ENCODE peak calls at places on chromosomes 3 and 15, in ten cellular contexts. A is heart left ventricle, P is Caco-2, T is psoas muscle, M is K562, H is fibroblast of lung, G is brain microvascular endothelial cell, D is BE2C, E is Karpas-422, C is ovary. Y is an unnamed sample. For H3K36me3, the result is how much of the 10 kb centered on the place peaks cover.

GRCh38 chr3:63192248-63192647 is 85.9 kb upstream of the SYNPR start:
- DNase-seq in E (no peak), D (no peak), P (no peak), M (no peak), A (no peak), H (no peak), T (no peak), C (no peak), G (no peak), Y (no peak)

GRCh38 chr3:117936159-117936558 is 1098.5 kb downstream of the IGSF11 start:
- DNase-seq in A (no peak), M (no peak), G (no peak), T (no peak), C (no peak), H (no peak), P (no peak), D (no peak), E (no peak), Y (no peak)

GRCh38 chr3:64329037-64329436 is 103.8 kb upstream of the PRICKLE2 start:
- DNase-seq in A (no peak), C (no peak), M (no peak), D (no peak), E (peak), T (no peak), H (no peak), G (no peak), P (no peak), Y (no peak)

GRCh38 chr15:89328398-89329254 is 6.0 kb downstream of the POLG start:
- DNase-seq in P (no peak), G (no peak), C (no peak), T (no peak), E (no peak), M (no peak), D (no peak), A (no peak), H (no peak), Y (no peak)

GRCh38 chr3:18898911-18899310 is 249.4 kb upstream of the KCNH8 start:
- DNase-seq in M (no peak), C (no peak), T (no peak), G (no peak), E (no peak), H (no peak), P (no peak), D (no peak), A (no peak), Y (no peak)

GRCh38 chr3:48655586-48655985 is 7.1 kb downstream of the CELSR3 start:
- DNase-seq in C (no peak), M (no peak), P (no peak), T (no peak), E (peak), A (no peak), G (no peak), H (no peak), D (no peak), Y (no peak)

GRCh38 chr3:179853176-179853575 is 183.6 kb downstream of the PEX5L start:
- DNase-seq in P (no peak), E (no peak), D (no peak), G (peak), H (peak), C (peak), A (peak), M (no peak), T (no peak), Y (no peak)

GRCh38 chr3:52481819-52482521 is 13.2 kb upstream of the STAB1 start:
- DNase-seq in P (peak), A (no peak), G (no peak), E (no peak), T (peak), C (peak), D (peak), H (peak), M (peak), Y (peak)

GRCh38 chr15:78681306-78682012 is 40.4 kb upstream of the CHRNB4 start:
- DNase-seq in M (no peak), P (no peak), D (peak), H (no peak), E (no peak), C (no peak), G (no peak), T (no peak), A (no peak), Y (no peak)

GRCh38 chr15:81160312-81161214 is 26.5 kb downstream of the CFAP161 start:
- DNase-seq in C (peak), D (peak), G (peak), P (no peak), M (no peak), T (peak), E (no peak), A (peak), H (peak), Y (no peak)

GRCh38 chr15:31427411-31427810 is 100.8 kb downstream of the KLF13 start:
- DNase-seq in D (no peak), E (no peak), H (peak), G (no peak), M (no peak), P (no peak), T (no peak), A (no peak), C (no peak), Y (no peak)

GRCh38 chr3:97680696-97681095 is 83.9 kb upstream of the ARL6 start:
- DNase-seq in M (no peak), T (no peak), G (no peak), H (no peak), E (no peak), A (no peak), P (no peak), C (no peak), D (no peak), Y (no peak)

GRCh38 chr3:115321396-115321795 is 174.3 kb upstream of the ZBTB20 start:
- DNase-seq in P (no peak), C (no peak), M (no peak), A (no peak), D (peak), H (peak), T (no peak), E (no peak), G (peak), Y (no peak)

GRCh38 chr3:132554437-132554836 is 42.6 kb upstream of the ACKR4 start:
- DNase-seq in P (no peak), D (no peak), E (no peak), C (peak), G (peak), A (no peak), T (no peak), M (no peak), H (peak), Y (no peak)

GRCh38 chr3:145124886-145125285 is 1036.1 kb downstream of the PLOD2 start:
- DNase-seq in G (no peak), D (no peak), M (no peak), T (no peak), P (no peak), E (no peak), H (no peak), A (no peak), C (no peak), Y (no peak)

GRCh38 chr3:136804164-136804563 is 14.8 kb upstream of the SLC35G2 start:
- DNase-seq in E (no peak), A (no peak), T (no peak), P (no peak), M (no peak), D (no peak), C (no peak), G (no peak), H (no peak), Y (no peak)

GRCh38 chr15:82697735-82698407 is 11.8 kb downstream of the AP3B2 start:
- DNase-seq in H (no peak), P (no peak), G (no peak), D (no peak), A (no peak), E (no peak), C (no peak), M (no peak), T (no peak), Y (no peak)

GRCh38 chr3:156553705-156554356 is 1.1 kb downstream of the SSR3 start:
- DNase-seq in E (peak), T (no peak), H (peak), D (no peak), M (no peak), G (peak), A (no peak), P (peak), C (no peak), Y (no peak)

GRCh38 chr15:98684441-98684840 is 36.1 kb downstream of the IGF1R start:
- DNase-seq in C (no peak), G (no peak), H (peak), E (no peak), D (no peak), M (no peak), A (no peak), T (no peak), P (no peak), Y (no peak)

GRCh38 chr15:37098468-37099320 is 1.7 kb downstream of the MEIS2 start:
- DNase-seq in A (peak), G (no peak), D (peak), H (peak), E (peak), M (peak), T (peak), P (peak), C (peak), Y (no peak)

GRCh38 chr15:101614761-101615160 is 37.4 kb downstream of the TM2D3 start:
- DNase-seq in E (no peak), D (no peak), A (no peak), P (no peak), C (no peak), T (no peak), G (no peak), H (no peak), M (no peak), Y (no peak)

GRCh38 chr15:77589839-77590238 is 42.9 kb downstream of the LINGO1 start:
- DNase-seq in P (no peak), H (no peak), E (no peak), M (no peak), C (no peak), G (no peak), D (peak), T (no peak), A (peak), Y (no peak)

GRCh38 chr3:196599734-196600128 is 31.3 kb downstream of the FBXO45 start:
- DNase-seq in A (no peak), D (no peak), M (no peak), G (no peak), C (no peak), E (no peak), P (no peak), H (no peak), T (no peak), Y (no peak)

GRCh38 chr3:77065750-77066149 is 25.9 kb downstream of the ROBO2 start:
- DNase-seq in A (no peak), E (no peak), T (no peak), M (no peak), C (no peak), G (no peak), D (peak), P (no peak), H (no peak), Y (no peak)

GRCh38 chr15:66761723-66762595 is 59.9 kb downstream of the SMAD6 start:
- DNase-seq in T (no peak), E (no peak), G (no peak), C (peak), H (no peak), P (no peak), M (no peak), A (no peak), D (no peak), Y (no peak)

GRCh38 chr3:169243579-169243978 is 419.9 kb downstream of the MECOM start:
- DNase-seq in H (no peak), E (peak), T (no peak), C (no peak), A (no peak), M (no peak), G (no peak), P (no peak), D (no peak), Y (no peak)

GRCh38 chr15:57758556-57758955 is 52.0 kb downstream of the POLR2M start:
- DNase-seq in C (no peak), M (no peak), G (no peak), A (no peak), H (no peak), T (no peak), P (no peak), D (no peak), E (no peak), Y (no peak)

GRCh38 chr3:13206799-13207577 is 133.8 kb upstream of the IQSEC1 start:
- DNase-seq in C (no peak), E (no peak), M (no peak), H (no peak), D (no peak), T (no peak), P (no peak), G (no peak), A (no peak), Y (no peak)

GRCh38 chr3:53202331-53203015 is 41.5 kb downstream of the PRKCD start:
- DNase-seq in G (no peak), D (no peak), C (no peak), H (no peak), T (no peak), P (no peak), A (no peak), M (no peak), E (no peak), Y (no peak)

GRCh38 chr3:32531010-32531647 is 28.5 kb upstream of the CMTM6 start:
- DNase-seq in E (no peak), H (no peak), T (no peak), A (no peak), M (no peak), P (no peak), D (no peak), C (no peak), G (no peak), Y (no peak)

GRCh38 chr3:32522682-32523081 is 20.0 kb upstream of the CMTM6 start:
- DNase-seq in E (no peak), T (no peak), D (no peak), P (no peak), A (no peak), C (no peak), M (no peak), G (no peak), H (no peak), Y (no peak)

GRCh38 chr3:32525720-32526119 is 23.1 kb upstream of the CMTM6 start:
- DNase-seq in G (no peak), T (no peak), E (no peak), A (no peak), M (no peak), H (no peak), C (no peak), P (no peak), D (no peak), Y (no peak)
- H3K36me3 ChIP-seq in G (under half), T (under half), E (under half), A (half or more), M (under half), H (under half), C (under half), P (under half), D (under half), Y (under half)

GRCh38 chr15:63061971-63062370 is 19.4 kb downstream of the TPM1 start:
- DNase-seq in H (no peak), C (no peak), G (no peak), T (no peak), E (no peak), A (no peak), P (no peak), D (no peak), M (no peak), Y (no peak)
- H3K36me3 ChIP-seq in H (under half), C (under half), G (half or more), T (under half), E (under half), A (half or more), P (under half), D (half or more), M (half or more), Y (half or more)

GRCh38 chr3:133575121-133575520 is 1.6 kb downstream of the CDV3 start:
- DNase-seq in P (no peak), C (no peak), M (no peak), A (no peak), G (no peak), H (no peak), D (no peak), E (peak), T (no peak), Y (no peak)

GRCh38 chr3:133583396-133583795 is 9.9 kb downstream of the CDV3 start:
- DNase-seq in A (no peak), E (no peak), C (no peak), P (no peak), T (no peak), D (no peak), M (no peak), G (no peak), H (no peak), Y (no peak)

GRCh38 chr3:133574260-133574881 is 885 bp downstream of the CDV3 start:
- DNase-seq in A (peak), T (peak), C (peak), P (peak), M (peak), D (peak), E (peak), G (peak), H (peak), Y (no peak)

GRCh38 chr3:133576169-133576568 is 2.7 kb downstream of the CDV3 start:
- DNase-seq in H (no peak), P (no peak), E (peak), A (no peak), M (no peak), G (no peak), C (no peak), D (no peak), T (no peak), Y (no peak)

GRCh38 chr3:133578548-133579191 is 5.2 kb downstream of the CDV3 start:
- DNase-seq in G (no peak), M (peak), D (peak), H (peak), A (no peak), C (no peak), E (peak), P (peak), T (no peak), Y (no peak)
- H3K36me3 ChIP-seq in G (half or more), M (half or more), D (half or more), H (under half), A (half or more), C (under half), E (half or more), P (under half), T (under half), Y (under half)

DNA sequence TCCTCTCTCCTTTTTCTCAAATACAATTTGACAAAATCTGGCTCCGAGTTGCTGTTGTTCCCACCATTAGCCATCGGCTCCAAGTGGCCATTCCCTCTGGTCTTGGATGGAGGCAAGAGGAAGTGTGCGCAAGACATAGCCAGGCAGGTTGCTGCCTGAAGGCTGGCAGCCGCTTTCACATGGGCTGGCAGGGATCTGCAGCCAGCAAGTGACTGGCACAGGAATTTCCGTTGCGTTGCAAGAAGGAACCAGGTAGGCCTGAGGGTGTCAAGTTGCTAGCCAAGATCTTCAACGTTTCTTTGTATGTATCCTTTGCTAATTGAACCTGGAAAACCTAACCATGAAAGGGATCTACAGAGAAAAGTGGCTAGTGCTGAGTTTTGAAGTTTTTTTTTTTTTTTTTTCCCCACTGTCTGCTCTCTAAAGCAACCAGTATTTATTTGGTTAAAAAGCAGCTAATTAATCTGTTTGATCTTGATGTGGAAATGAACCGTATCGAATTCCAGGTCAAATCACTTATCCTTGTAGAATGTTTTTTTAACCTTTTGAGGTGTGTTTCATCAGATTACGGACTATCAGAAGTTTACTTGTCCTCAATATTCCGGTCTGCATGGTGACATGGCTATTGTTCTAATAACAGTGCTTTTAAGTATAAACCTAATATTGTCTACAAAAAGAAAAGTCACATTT is 117.1 kb downstream of the FNDC3B start:
- DNase-seq in T (peak), G (no peak), A (no peak), C (no peak), M (no peak), D (no peak), H (no peak), E (no peak), P (no peak), Y (no peak)
- H3K36me3 ChIP-seq in T (under half), G (under half), A (under half), C (under half), M (under half), D (under half), H (under half), E (under half), P (under half), Y (under half)

GRCh38 chr3:9428411-9428810 is 31.0 kb downstream of the SETD5 start:
- DNase-seq in A (no peak), H (no peak), T (no peak), G (no peak), E (no peak), M (no peak), C (no peak), D (no peak), P (no peak), Y (no peak)
- H3K36me3 ChIP-seq in A (half or more), H (under half), T (under half), G (half or more), E (half or more), M (half or more), C (under half), D (under half), P (under half), Y (under half)

GRCh38 chr3:133953297-133953696 is 57.6 kb upstream of the RAB6B start:
- DNase-seq in H (no peak), D (no peak), M (no peak), T (no peak), C (no peak), P (no peak), E (no peak), G (no peak), A (no peak), Y (no peak)
- H3K36me3 ChIP-seq in H (under half), D (under half), M (under half), T (under half), C (under half), P (under half), E (under half), G (under half), A (under half), Y (under half)

GRCh38 chr3:46831841-46832240 is 31.4 kb downstream of the MYL3 start:
- DNase-seq in E (no peak), G (no peak), A (no peak), H (no peak), D (no peak), T (no peak), P (no peak), C (no peak), M (no peak), Y (no peak)

GRCh38 chr3:46831316-46831715 is 31.9 kb downstream of the MYL3 start:
- DNase-seq in A (no peak), H (no peak), D (no peak), P (no peak), C (no peak), T (no peak), M (no peak), E (no peak), G (no peak), Y (no peak)

GRCh38 chr3:46830801-46831200 is 32.4 kb downstream of the MYL3 start:
- DNase-seq in M (no peak), P (no peak), H (no peak), A (no peak), D (no peak), E (no peak), G (no peak), C (no peak), T (no peak), Y (no peak)

GRCh38 chr3:46833346-46834300 is 29.6 kb downstream of the MYL3 start:
- DNase-seq in C (no peak), E (no peak), D (no peak), M (no peak), T (no peak), P (no peak), A (no peak), H (no peak), G (no peak), Y (no peak)

DNA sequence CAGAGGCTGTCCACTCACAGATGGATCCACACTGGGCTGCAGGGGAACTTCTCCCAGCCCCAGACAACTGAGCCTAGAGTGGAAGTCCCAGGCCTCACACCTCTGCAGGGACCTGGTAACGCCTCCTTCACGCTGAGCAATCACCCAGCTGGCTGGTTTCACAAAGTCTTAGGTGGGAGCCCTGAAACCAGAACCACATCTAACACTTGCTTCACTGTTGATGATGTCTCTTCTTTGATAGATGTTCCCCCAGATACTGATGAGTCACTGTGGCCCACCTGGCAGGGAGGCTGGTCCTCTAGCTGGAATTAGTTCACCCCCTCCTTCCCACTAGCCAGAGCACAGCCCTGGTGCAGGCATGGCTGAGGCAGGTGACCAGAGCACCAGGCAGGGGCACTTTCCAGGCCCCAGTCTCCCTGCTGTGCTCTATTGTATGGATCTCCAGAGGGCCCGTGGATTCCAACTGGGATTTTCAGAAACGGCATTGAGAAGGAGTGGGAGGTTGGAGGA is 33.5 kb downstream of the MYL3 start:
- DNase-seq in H (no peak), T (no peak), D (no peak), P (no peak), A (no peak), C (no peak), M (no peak), E (no peak), G (no peak), Y (no peak)
- H3K36me3 ChIP-seq in H (under half), T (under half), D (under half), P (under half), A (half or more), C (under half), M (under half), E (under half), G (under half), Y (under half)

GRCh38 chr3:40487172-40487571 is 10.2 kb downstream of the ZNF619 start:
- DNase-seq in G (no peak), P (no peak), D (no peak), C (no peak), M (no peak), E (no peak), T (no peak), A (no peak), H (no peak), Y (no peak)
- H3K36me3 ChIP-seq in G (under half), P (under half), D (under half), C (under half), M (under half), E (under half), T (under half), A (half or more), H (under half), Y (under half)

Y was measured in iPS DF 6.9.